ENCODE peak calls at places on chromosomes 7 and 10, in ten cellular contexts. V, C, Z, P, U, T, X, K, E and N are unnamed samples.

GRCh38 chr10:132574783-132575319 is 37.3 kb downstream of the INPP5A start:
- DNase-seq in V (no peak), C (no peak), Z (no peak), P (no peak), U (no peak), T (no peak), X (no peak), K (no peak), E (no peak), N (no peak)

GRCh38 chr10:133015321-133015720 is 72.4 kb upstream of the ADGRA1 start:
- DNase-seq in V (no peak), C (no peak), Z (no peak), P (peak; percentile 31), U (no peak), T (no peak), X (no peak), K (no peak), E (no peak), N (no peak)

GRCh38 chr10:47023237-47024045 is 112.2 kb downstream of the PTPN20 start:
- DNase-seq in V (no peak), C (no peak), Z (peak; percentile 71), P (no peak), U (no peak), T (no peak), X (no peak), K (no peak), E (no peak), N (no peak)

GRCh38 chr10:59177862-59178235 is 1.4 kb downstream of the PHYHIPL start:
- DNase-seq in V (no peak), C (no peak), Z (no peak), P (no peak), U (no peak), T (no peak), X (no peak), K (no peak), E (no peak), N (no peak)

GRCh38 chr7:138015096-138015495 is 13.2 kb upstream of the CREB3L2 start:
- DNase-seq in V (no peak), C (no peak), Z (no peak), P (no peak), U (no peak), T (no peak), X (no peak), K (no peak), E (no peak), N (no peak)

GRCh38 chr7:9324513-9324912 is 891.1 kb downstream of the NXPH1 start:
- DNase-seq in V (no peak), C (no peak), Z (no peak), P (no peak), U (no peak), T (no peak), X (no peak), K (no peak), E (no peak), N (no peak)

GRCh38 chr10:94991243-94991888 is 52.9 kb downstream of the CYP2C9 start:
- DNase-seq in V (no peak), C (no peak), Z (no peak), P (no peak), U (no peak), T (no peak), X (no peak), K (no peak), E (no peak), N (no peak)

GRCh38 chr7:131471605-131472004 is 84.8 kb downstream of the PODXL start:
- DNase-seq in V (no peak), C (no peak), Z (no peak), P (no peak), U (no peak), T (no peak), X (no peak), K (no peak), E (no peak), N (no peak)

GRCh38 chr7:77989981-77990566 is 191.5 kb downstream of the PHTF2 start:
- DNase-seq in V (no peak), C (no peak), Z (no peak), P (no peak), U (no peak), T (peak; percentile 28), X (no peak), K (no peak), E (no peak), N (no peak)

GRCh38 chr10:98028168-98028770 is 2.2 kb downstream of the CRTAC1 start:
- DNase-seq in V (peak; percentile 46), C (peak; percentile 37), Z (no peak), P (no peak), U (peak; percentile 19), T (peak; percentile 78), X (peak; percentile 12), K (peak; percentile 80), E (peak; percentile 66), N (peak; percentile 59)

GRCh38 chr7:14858410-14858809 is 44.1 kb downstream of the DGKB start:
- DNase-seq in V (no peak), C (no peak), Z (no peak), P (no peak), U (no peak), T (no peak), X (no peak), K (no peak), E (no peak), N (no peak)

GRCh38 chr7:130037703-130038102 is 13.5 kb downstream of the ZC3HC1 start:
- DNase-seq in V (no peak), C (no peak), Z (no peak), P (no peak), U (no peak), T (no peak), X (no peak), K (no peak), E (no peak), N (no peak)

GRCh38 chr10:19921300-19922140 is 105.3 kb downstream of the PLXDC2 start:
- DNase-seq in V (no peak), C (no peak), Z (no peak), P (no peak), U (no peak), T (no peak), X (no peak), K (no peak), E (no peak), N (no peak)

GRCh38 chr10:50615654-50616053 is 8.1 kb downstream of the SGMS1 start:
- DNase-seq in V (no peak), C (no peak), Z (no peak), P (no peak), U (no peak), T (no peak), X (no peak), K (no peak), E (no peak), N (no peak)

GRCh38 chr10:7560519-7560918 is 106.2 kb downstream of the ITIH5 start:
- DNase-seq in V (no peak), C (no peak), Z (no peak), P (no peak), U (no peak), T (no peak), X (no peak), K (no peak), E (no peak), N (no peak)

GRCh38 chr10:3173173-3173878 is 744 bp upstream of the PITRM1 start:
- DNase-seq in V (no peak), C (no peak), Z (no peak), P (no peak), U (no peak), T (peak; percentile 72), X (no peak), K (peak; percentile 87), E (peak; percentile 81), N (no peak)

GRCh38 chr7:44289341-44290249 is 35.8 kb downstream of the CAMK2B start:
- DNase-seq in V (peak; percentile 46), C (no peak), Z (peak; percentile 53), P (no peak), U (no peak), T (no peak), X (no peak), K (no peak), E (no peak), N (no peak)

GRCh38 chr7:111953611-111954010 is 252.6 kb downstream of the DOCK4 start:
- DNase-seq in V (peak; percentile 39), C (no peak), Z (no peak), P (no peak), U (no peak), T (no peak), X (no peak), K (no peak), E (no peak), N (no peak)

GRCh38 chr7:90006988-90007387 is 147.3 kb upstream of the STEAP1 start:
- DNase-seq in V (no peak), C (no peak), Z (no peak), P (no peak), U (no peak), T (no peak), X (no peak), K (no peak), E (no peak), N (no peak)

GRCh38 chr7:47458486-47458885 is 123.4 kb downstream of the TNS3 start:
- DNase-seq in V (no peak), C (no peak), Z (no peak), P (no peak), U (no peak), T (no peak), X (no peak), K (no peak), E (no peak), N (no peak)